ENCODE peak calls at places on chromosomes 12 and 14, in nine cellular contexts. One of them, this sample, is unnamed.

GRCh38 chr14:59332727-59333126 is 132.5 kb downstream of the GPR135 start:
- DNase-seq in IMR-90: peak
- DNase-seq in esophagus muscularis mucosa: no peak
- DNase-seq in H54: no peak
- DNase-seq in heart left ventricle: no peak
- DNase-seq in Peyer's patch: no peak
- DNase-seq in spleen: no peak
- DNase-seq in transverse colon: no peak
- DNase-seq in A549: peak
- DNase-seq in this sample: no peak

GRCh38 chr14:86532219-86532618 is 1002.3 kb downstream of the FLRT2 start:
- DNase-seq in IMR-90: peak
- DNase-seq in esophagus muscularis mucosa: no peak
- DNase-seq in H54: no peak
- DNase-seq in heart left ventricle: no peak
- DNase-seq in Peyer's patch: no peak
- DNase-seq in spleen: no peak
- DNase-seq in transverse colon: no peak
- DNase-seq in A549: no peak
- DNase-seq in this sample: no peak

GRCh38 chr14:103858063-103858820 is 10.9 kb upstream of the PPP1R13B start:
- DNase-seq in IMR-90: no peak
- DNase-seq in esophagus muscularis mucosa: no peak
- DNase-seq in H54: no peak
- DNase-seq in heart left ventricle: peak
- DNase-seq in Peyer's patch: no peak
- DNase-seq in spleen: peak
- DNase-seq in transverse colon: no peak
- DNase-seq in A549: no peak
- DNase-seq in this sample: no peak

GRCh38 chr12:39905152-39905551 is 200.7 kb downstream of the SLC2A13 start:
- DNase-seq in IMR-90: peak
- DNase-seq in esophagus muscularis mucosa: no peak
- DNase-seq in H54: no peak
- DNase-seq in heart left ventricle: peak
- DNase-seq in Peyer's patch: no peak
- DNase-seq in spleen: no peak
- DNase-seq in transverse colon: peak
- DNase-seq in A549: no peak
- DNase-seq in this sample: peak

GRCh38 chr14:89384023-89384422 is 33.0 kb downstream of the FOXN3 start:
- DNase-seq in IMR-90: no peak
- DNase-seq in esophagus muscularis mucosa: no peak
- DNase-seq in H54: no peak
- DNase-seq in heart left ventricle: no peak
- DNase-seq in Peyer's patch: peak
- DNase-seq in spleen: peak
- DNase-seq in transverse colon: peak
- DNase-seq in A549: no peak
- DNase-seq in this sample: no peak

GRCh38 chr14:95475540-95476240 is 40.8 kb downstream of the SYNE3 start:
- DNase-seq in IMR-90: no peak
- DNase-seq in esophagus muscularis mucosa: no peak
- DNase-seq in H54: no peak
- DNase-seq in heart left ventricle: no peak
- DNase-seq in Peyer's patch: no peak
- DNase-seq in spleen: no peak
- DNase-seq in transverse colon: no peak
- DNase-seq in A549: no peak
- DNase-seq in this sample: no peak

GRCh38 chr12:20547788-20548575 is 147.2 kb upstream of the SLCO1C1 start:
- DNase-seq in IMR-90: peak
- DNase-seq in esophagus muscularis mucosa: no peak
- DNase-seq in H54: no peak
- DNase-seq in heart left ventricle: no peak
- DNase-seq in Peyer's patch: no peak
- DNase-seq in spleen: no peak
- DNase-seq in transverse colon: no peak
- DNase-seq in A549: no peak
- DNase-seq in this sample: peak

GRCh38 chr12:31594681-31595080 is 3.7 kb upstream of the DENND5B start:
- DNase-seq in IMR-90: peak
- DNase-seq in esophagus muscularis mucosa: no peak
- DNase-seq in H54: no peak
- DNase-seq in heart left ventricle: no peak
- DNase-seq in Peyer's patch: no peak
- DNase-seq in spleen: no peak
- DNase-seq in transverse colon: no peak
- DNase-seq in A549: no peak
- DNase-seq in this sample: no peak

GRCh38 chr12:53051881-53052412 is 2.1 kb downstream of the TNS2 start:
- DNase-seq in IMR-90: no peak
- DNase-seq in esophagus muscularis mucosa: no peak
- DNase-seq in H54: no peak
- DNase-seq in heart left ventricle: no peak
- DNase-seq in Peyer's patch: no peak
- DNase-seq in spleen: no peak
- DNase-seq in transverse colon: no peak
- DNase-seq in A549: no peak
- DNase-seq in this sample: no peak

GRCh38 chr12:121709478-121709890 is 3.1 kb upstream of the TMEM120B start:
- DNase-seq in IMR-90: peak
- DNase-seq in esophagus muscularis mucosa: no peak
- DNase-seq in H54: no peak
- DNase-seq in heart left ventricle: peak
- DNase-seq in Peyer's patch: no peak
- DNase-seq in spleen: no peak
- DNase-seq in transverse colon: no peak
- DNase-seq in A549: no peak
- DNase-seq in this sample: no peak

GRCh38 chr14:103436533-103436932 is 51.3 kb downstream of the MARK3 start:
- DNase-seq in IMR-90: peak
- DNase-seq in esophagus muscularis mucosa: no peak
- DNase-seq in H54: no peak
- DNase-seq in heart left ventricle: no peak
- DNase-seq in Peyer's patch: no peak
- DNase-seq in spleen: no peak
- DNase-seq in transverse colon: no peak
- DNase-seq in A549: no peak
- DNase-seq in this sample: no peak

GRCh38 chr14:99740411-99740810 is 52.8 kb upstream of the EML1 start:
- DNase-seq in IMR-90: no peak
- DNase-seq in esophagus muscularis mucosa: no peak
- DNase-seq in H54: no peak
- DNase-seq in heart left ventricle: peak
- DNase-seq in Peyer's patch: no peak
- DNase-seq in spleen: no peak
- DNase-seq in transverse colon: no peak
- DNase-seq in A549: no peak
- DNase-seq in this sample: no peak

GRCh38 chr14:99736600-99737371 is 52.7 kb downstream of the CYP46A1 start:
- DNase-seq in IMR-90: no peak
- DNase-seq in esophagus muscularis mucosa: no peak
- DNase-seq in H54: no peak
- DNase-seq in heart left ventricle: peak
- DNase-seq in Peyer's patch: no peak
- DNase-seq in spleen: no peak
- DNase-seq in transverse colon: no peak
- DNase-seq in A549: no peak
- DNase-seq in this sample: no peak

GRCh38 chr14:99737956-99738667 is 54.0 kb downstream of the CYP46A1 start:
- DNase-seq in IMR-90: no peak
- DNase-seq in esophagus muscularis mucosa: no peak
- DNase-seq in H54: no peak
- DNase-seq in heart left ventricle: no peak
- DNase-seq in Peyer's patch: no peak
- DNase-seq in spleen: no peak
- DNase-seq in transverse colon: no peak
- DNase-seq in A549: no peak
- DNase-seq in this sample: no peak

GRCh38 chr14:99735189-99736135 is 51.4 kb downstream of the CYP46A1 start:
- DNase-seq in IMR-90: no peak
- DNase-seq in esophagus muscularis mucosa: no peak
- DNase-seq in H54: no peak
- DNase-seq in heart left ventricle: no peak
- DNase-seq in Peyer's patch: no peak
- DNase-seq in spleen: peak
- DNase-seq in transverse colon: peak
- DNase-seq in A549: no peak
- DNase-seq in this sample: peak

DNA sequence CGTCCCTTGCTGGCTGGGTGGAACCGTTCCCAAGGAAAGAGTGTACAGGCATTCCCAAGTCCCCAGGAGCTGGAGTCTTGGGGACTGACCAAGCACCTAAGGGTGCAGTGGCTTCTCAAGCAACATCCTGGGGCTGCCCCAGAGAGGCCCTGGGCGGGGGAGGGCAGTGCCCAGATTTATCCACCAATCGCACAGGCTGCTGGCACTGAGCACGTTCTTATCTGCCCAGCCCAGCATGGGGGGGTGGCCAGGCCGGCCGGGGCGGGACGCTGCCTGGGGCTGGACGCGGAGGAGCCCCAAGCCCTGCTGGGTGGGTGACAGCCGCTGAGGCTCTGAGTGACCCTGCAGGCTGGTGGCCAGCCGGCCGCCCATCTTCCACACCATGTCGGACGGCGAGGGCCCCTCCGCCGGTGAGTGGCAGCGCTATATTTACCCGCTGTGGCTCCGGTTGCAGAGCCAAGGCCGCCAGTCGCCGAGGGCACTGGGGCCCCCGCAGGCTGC is 53.4 kb downstream of the CYP46A1 start:
- DNase-seq in IMR-90: no peak
- DNase-seq in esophagus muscularis mucosa: no peak
- DNase-seq in H54: peak
- DNase-seq in heart left ventricle: peak
- DNase-seq in Peyer's patch: no peak
- DNase-seq in spleen: no peak
- DNase-seq in transverse colon: no peak
- DNase-seq in A549: peak
- DNase-seq in this sample: no peak
- TF ChIP-seq POLR2A in IMR-90: no peak
- TF ChIP-seq POLR2A in esophagus muscularis mucosa: no peak
- TF ChIP-seq POLR2A in H54: no peak
- TF ChIP-seq POLR2A in heart left ventricle: no peak
- TF ChIP-seq POLR2A in Peyer's patch: no peak
- TF ChIP-seq POLR2A in spleen: no peak
- TF ChIP-seq POLR2A in transverse colon: no peak
- TF ChIP-seq POLR2A in A549: peak
- TF ChIP-seq POLR2A in this sample: no peak

GRCh38 chr12:94157891-94158495 is 9.6 kb downstream of the PLXNC1 start:
- DNase-seq in IMR-90: no peak
- DNase-seq in esophagus muscularis mucosa: no peak
- DNase-seq in H54: no peak
- DNase-seq in heart left ventricle: no peak
- DNase-seq in Peyer's patch: peak
- DNase-seq in spleen: no peak
- DNase-seq in transverse colon: peak
- DNase-seq in A549: no peak
- DNase-seq in this sample: no peak
- TF ChIP-seq POLR2A in IMR-90: no peak
- TF ChIP-seq POLR2A in esophagus muscularis mucosa: no peak
- TF ChIP-seq POLR2A in H54: no peak
- TF ChIP-seq POLR2A in heart left ventricle: no peak
- TF ChIP-seq POLR2A in Peyer's patch: no peak
- TF ChIP-seq POLR2A in spleen: no peak
- TF ChIP-seq POLR2A in transverse colon: no peak
- TF ChIP-seq POLR2A in A549: no peak
- TF ChIP-seq POLR2A in this sample: no peak

DNA sequence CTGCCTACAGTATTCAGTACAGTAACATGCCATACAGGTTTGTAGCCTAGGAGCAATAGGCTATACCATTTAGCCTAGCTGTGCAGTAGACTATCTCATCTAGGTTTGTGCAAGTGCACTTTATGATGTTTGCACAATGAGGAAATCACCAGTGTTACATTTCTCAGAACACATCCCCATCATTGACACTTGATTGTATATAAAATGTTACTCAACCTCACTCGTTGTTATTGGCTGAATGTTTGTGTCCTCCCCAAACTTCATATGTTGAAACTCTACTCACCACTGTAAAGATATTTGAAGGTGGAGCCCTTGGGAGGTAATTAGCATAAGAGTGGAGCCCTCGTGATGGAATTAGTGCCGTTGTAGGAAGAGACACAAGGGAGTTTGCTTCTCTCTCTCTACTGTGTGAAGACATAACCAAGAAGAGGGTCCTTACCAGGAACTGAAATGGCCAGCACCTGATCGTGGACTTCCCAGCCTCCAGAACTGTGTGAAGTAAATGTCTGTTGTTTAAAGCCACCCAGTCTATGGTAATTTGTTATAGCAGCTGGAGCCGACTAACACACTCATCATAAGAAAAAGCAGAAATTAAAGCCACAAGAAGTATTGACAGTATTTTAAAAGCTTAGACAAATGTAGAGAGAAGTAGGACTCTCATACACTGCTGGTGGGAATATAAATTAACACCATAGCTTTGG is 3.2 kb upstream of the MED13L start:
- DNase-seq in IMR-90: no peak
- DNase-seq in esophagus muscularis mucosa: no peak
- DNase-seq in H54: no peak
- DNase-seq in heart left ventricle: no peak
- DNase-seq in Peyer's patch: no peak
- DNase-seq in spleen: no peak
- DNase-seq in transverse colon: no peak
- DNase-seq in A549: no peak
- DNase-seq in this sample: no peak
- TF ChIP-seq POLR2A in IMR-90: no peak
- TF ChIP-seq POLR2A in esophagus muscularis mucosa: no peak
- TF ChIP-seq POLR2A in H54: no peak
- TF ChIP-seq POLR2A in heart left ventricle: no peak
- TF ChIP-seq POLR2A in Peyer's patch: no peak
- TF ChIP-seq POLR2A in spleen: no peak
- TF ChIP-seq POLR2A in transverse colon: no peak
- TF ChIP-seq POLR2A in A549: no peak
- TF ChIP-seq POLR2A in this sample: no peak

DNA sequence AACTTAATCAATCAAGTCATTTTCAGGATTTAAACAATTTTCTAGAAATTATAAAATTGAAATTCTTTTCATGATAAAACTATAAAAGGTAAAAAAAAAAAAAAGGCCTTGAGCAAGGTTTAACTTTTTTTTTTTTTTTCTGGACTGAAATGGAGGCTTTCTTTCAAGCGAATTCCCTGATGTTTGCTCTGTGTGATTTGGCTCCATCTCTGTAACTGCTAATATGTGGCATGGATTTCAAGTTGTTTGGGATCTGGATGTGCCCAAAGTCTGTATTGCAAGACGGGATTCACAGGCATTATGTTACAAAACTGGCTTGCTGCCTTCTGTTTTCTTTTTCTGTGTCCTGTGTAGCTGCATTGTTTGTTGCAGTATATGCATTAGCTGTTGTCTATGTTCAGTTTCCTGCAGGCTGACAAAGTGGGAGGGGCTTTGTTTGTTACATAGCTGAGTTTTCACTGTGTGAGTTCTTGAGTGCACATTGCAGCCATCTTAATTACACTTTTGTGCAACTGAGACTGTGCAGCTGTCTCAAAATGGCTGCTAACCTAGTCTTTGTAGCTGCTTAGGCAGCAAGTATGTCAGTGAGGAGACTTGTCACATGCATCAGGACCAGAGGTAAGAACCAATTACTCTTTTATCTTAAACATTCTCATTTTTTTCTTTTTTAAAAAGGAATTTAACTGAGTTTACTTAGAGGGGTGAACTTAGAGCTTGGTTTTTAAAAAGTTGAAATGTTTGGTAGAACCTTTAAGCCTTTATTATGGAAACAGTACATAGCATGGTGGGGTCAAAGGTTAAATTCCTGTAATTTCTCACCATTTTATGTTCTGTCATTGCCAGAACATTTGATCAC is 19.5 kb downstream of the ATF7IP start:
- DNase-seq in IMR-90: peak
- DNase-seq in esophagus muscularis mucosa: no peak
- DNase-seq in H54: no peak
- DNase-seq in heart left ventricle: peak
- DNase-seq in Peyer's patch: peak
- DNase-seq in spleen: no peak
- DNase-seq in transverse colon: peak
- DNase-seq in A549: peak
- DNase-seq in this sample: no peak
- TF ChIP-seq POLR2A in IMR-90: no peak
- TF ChIP-seq POLR2A in esophagus muscularis mucosa: no peak
- TF ChIP-seq POLR2A in H54: no peak
- TF ChIP-seq POLR2A in heart left ventricle: peak
- TF ChIP-seq POLR2A in Peyer's patch: no peak
- TF ChIP-seq POLR2A in spleen: no peak
- TF ChIP-seq POLR2A in transverse colon: no peak
- TF ChIP-seq POLR2A in A549: no peak
- TF ChIP-seq POLR2A in this sample: no peak